ENCODE peak calls at places on chromosomes 11 and 22, in four cellular contexts. R is GM12878, T is K562, U is HepG2. Y is an unnamed sample.

GRCh38 chr22:23613193-23613973 is 18.7 kb downstream of the DRICH1 start:
- DNase-seq in U (peak; percentile 23), T (no peak), R (no peak), Y (no peak)

GRCh38 chr22:41619979-41620645 is 731 bp downstream of the DESI1 start:
- DNase-seq in U (peak; percentile 49), R (no peak), T (no peak), Y (peak; percentile 54)

GRCh38 chr11:122097419-122098001 is 18.5 kb downstream of the BLID start:
- DNase-seq in R (no peak), U (no peak), T (no peak), Y (no peak)

GRCh38 chr22:49079027-49079725 is 748.5 kb downstream of the BRD1 start:
- DNase-seq in U (no peak), R (no peak), T (no peak), Y (no peak)

GRCh38 chr11:26204110-26204509 is 127.8 kb upstream of the ANO3 start:
- DNase-seq in U (no peak), R (no peak), T (no peak), Y (no peak)

GRCh38 chr11:135027461-135027860 is 615.4 kb upstream of the B3GAT1 start:
- DNase-seq in R (no peak), T (peak; percentile 16), U (peak; percentile 12), Y (peak; percentile 70)

GRCh38 chr11:86990520-86990919 is 35.3 kb upstream of the FZD4 start:
- DNase-seq in R (no peak), U (peak; percentile 54), T (no peak), Y (no peak)

GRCh38 chr22:42947211-42947990 is 67.5 kb downstream of the PACSIN2 start:
- DNase-seq in T (no peak), U (peak; percentile 87), R (no peak), Y (no peak)

GRCh38 chr22:41902932-41903421 is 11.9 kb downstream of the SHISA8 start:
- DNase-seq in T (no peak), R (no peak), U (no peak), Y (no peak)

GRCh38 chr11:126339866-126340434 is 15.5 kb upstream of the ST3GAL4 start:
- DNase-seq in U (no peak), T (no peak), R (no peak), Y (no peak)

GRCh38 chr22:42754658-42755057 is 34.0 kb upstream of the A4GALT start:
- DNase-seq in R (no peak), U (peak; percentile 94), T (peak; percentile 42), Y (no peak)

GRCh38 chr11:80155412-80156017 is 714.7 kb upstream of the TENM4 start:
- DNase-seq in R (no peak), T (peak; percentile 31), U (peak; percentile 21), Y (no peak)

GRCh38 chr11:57131080-57131790 is 50.5 kb upstream of the LRRC55 start:
- DNase-seq in U (peak; percentile 5), T (peak; percentile 29), R (no peak), Y (peak; percentile 79)

GRCh38 chr22:44180706-44181032 is at the start of gene PARVG:
- DNase-seq in U (no peak), T (no peak), R (peak; percentile 57), Y (peak; percentile 52)

GRCh38 chr11:66070604-66071325 is 693 bp downstream of the PACS1 start:
- DNase-seq in U (no peak), T (peak; percentile 74), R (no peak), Y (peak; percentile 45)

GRCh38 chr11:114243461-114244372 is 52.5 kb upstream of the NNMT start:
- DNase-seq in T (peak; percentile 47), U (no peak), R (no peak), Y (no peak)

GRCh38 chr11:24664399-24664798 is 167.5 kb downstream of the LUZP2 start:
- DNase-seq in T (no peak), U (no peak), R (no peak), Y (no peak)

GRCh38 chr22:19756288-19757128 is 4.1 kb upstream of the TBX1 start:
- DNase-seq in T (peak; percentile 99), U (peak; percentile 35), R (no peak), Y (peak; percentile 70)

GRCh38 chr11:95584180-95584579 is 205.4 kb downstream of the FAM76B start:
- DNase-seq in R (no peak), T (no peak), U (no peak), Y (no peak)

GRCh38 chr22:27534720-27535125 is 266.8 kb downstream of the MN1 start:
- DNase-seq in U (peak; percentile 35), T (no peak), R (no peak), Y (no peak)

DNA sequence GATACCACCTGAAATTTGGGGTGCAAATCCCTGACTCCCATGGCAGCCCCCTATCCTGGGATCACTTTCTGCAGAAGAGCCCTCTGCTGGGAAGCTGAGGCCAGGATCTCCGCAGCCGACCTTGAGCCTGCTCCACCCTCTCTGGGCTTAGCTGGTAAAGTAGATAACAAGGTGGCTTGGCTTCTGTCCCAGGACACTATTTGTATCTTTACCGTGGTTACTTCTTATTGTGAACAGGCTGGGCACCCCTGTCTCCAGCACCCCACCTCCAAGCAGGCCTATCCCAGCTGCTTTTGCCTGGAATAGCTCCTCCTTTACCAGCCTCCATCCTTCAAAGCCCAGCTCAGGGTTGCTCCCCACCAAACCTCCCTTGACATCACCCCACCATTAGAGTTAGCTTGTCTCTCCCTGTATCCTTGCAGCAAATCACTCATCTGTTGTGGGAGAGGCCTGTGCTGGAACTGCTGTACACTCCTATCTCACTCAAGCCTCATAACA is 35.2 kb upstream of the P2RY2 start:
- DNase-seq in U (peak; percentile 47), R (no peak), T (peak; percentile 65), Y (no peak)
- TF ChIP-seq CBFB in U (no peak), R (no peak), T (no peak), Y (no peak)

DNA sequence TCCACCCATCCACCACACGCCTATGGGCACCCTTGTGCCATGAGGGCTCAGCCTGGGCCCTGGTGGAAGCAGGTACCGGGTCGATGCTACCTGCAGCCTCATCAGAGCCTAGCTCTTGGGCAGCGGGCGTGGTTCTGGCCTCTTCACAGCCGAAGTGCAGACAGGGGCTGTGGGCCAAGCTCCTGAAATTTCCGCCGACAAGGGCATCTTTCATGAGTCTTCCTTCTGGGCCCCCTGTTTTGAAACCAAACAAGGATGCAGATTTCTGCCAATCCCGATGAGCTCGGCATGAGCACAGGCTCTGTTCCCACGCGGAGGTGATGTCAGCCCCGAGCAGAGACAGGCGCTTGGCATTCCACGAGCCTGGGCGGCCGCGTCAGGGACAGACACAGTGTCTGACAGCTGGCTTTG is 22.6 kb upstream of the MGAT3 start:
- DNase-seq in U (no peak), T (no peak), R (no peak), Y (no peak)
- TF ChIP-seq CBFB in U (no peak), T (no peak), R (no peak), Y (no peak)

DNA sequence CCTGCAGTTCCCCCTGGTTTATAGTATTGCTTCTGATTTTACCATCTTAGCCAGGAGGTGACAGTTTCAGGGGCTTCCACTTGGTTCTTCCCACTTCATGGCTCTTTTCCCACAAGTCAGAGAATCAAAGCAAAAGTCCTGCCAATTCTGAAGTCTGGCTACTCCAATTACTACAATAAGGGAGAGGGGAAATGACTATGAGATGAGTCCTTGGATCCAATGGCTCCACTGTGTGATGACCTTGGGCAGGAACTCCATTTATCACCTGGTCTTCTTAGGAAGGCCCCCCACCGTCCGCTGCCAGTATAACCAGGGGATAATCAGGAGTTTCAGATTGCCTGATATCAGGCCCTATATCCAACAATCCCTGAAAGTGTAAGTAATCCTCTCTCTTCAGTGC is 31.6 kb upstream of the CCND1 start:
- DNase-seq in R (no peak), U (no peak), T (no peak), Y (no peak)
- TF ChIP-seq CBFB in R (no peak), U (no peak), T (no peak), Y (no peak)

DNA sequence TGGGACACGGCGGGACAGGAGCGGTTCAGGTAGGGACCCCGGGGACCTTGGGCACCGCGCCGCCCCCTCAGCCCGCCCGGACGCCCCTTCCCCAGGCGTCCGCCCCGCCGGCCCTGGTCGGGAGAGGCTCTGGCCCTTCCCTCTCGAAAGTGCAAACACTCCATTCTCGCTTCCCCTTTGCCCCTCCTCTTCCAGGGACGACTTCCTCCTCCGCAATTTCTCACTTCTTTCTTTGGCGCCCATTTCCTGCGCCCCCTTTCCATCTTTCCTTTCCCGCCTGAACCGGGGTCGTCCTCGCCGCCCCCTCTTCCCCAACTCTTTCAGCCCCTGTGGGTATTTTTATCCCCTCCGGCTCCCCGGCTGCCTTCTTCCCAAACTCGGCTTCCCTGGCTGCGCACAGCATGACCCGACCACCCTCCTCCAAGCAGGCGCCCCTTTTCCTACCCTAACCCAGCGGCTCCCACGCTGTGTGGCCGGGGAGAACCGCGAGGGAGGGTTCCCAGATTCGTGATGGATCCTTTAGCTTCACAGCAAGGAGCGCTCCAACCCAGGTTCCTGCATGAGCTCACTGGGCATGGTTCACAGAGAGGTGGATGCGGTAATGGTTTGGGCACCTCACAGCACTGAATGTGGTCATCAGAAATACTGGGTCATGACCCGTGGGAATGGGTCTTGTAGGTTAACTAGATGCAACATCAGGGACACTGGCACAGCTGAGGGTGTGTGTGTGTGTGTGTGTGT is 689 bp downstream of the RAB39A start:
- DNase-seq in R (no peak), T (no peak), U (no peak), Y (peak; percentile 18)
- TF ChIP-seq CBFB in R (no peak), T (no peak), U (no peak), Y (no peak)

GRCh38 chr11:129189646-129190045 is 2.5 kb downstream of the ARHGAP32 start:
- DNase-seq in U (no peak), T (no peak), R (no peak), Y (no peak)

GRCh38 chr11:129191649-129192048 is 476 bp downstream of the ARHGAP32 start:
- DNase-seq in T (no peak), R (no peak), U (no peak), Y (no peak)

GRCh38 chr11:129195682-129196081 is 3.6 kb upstream of the ARHGAP32 start:
- DNase-seq in R (no peak), T (no peak), U (no peak), Y (no peak)

GRCh38 chr11:129190087-129190486 is 2.0 kb downstream of the ARHGAP32 start:
- DNase-seq in R (no peak), U (no peak), T (no peak), Y (no peak)

DNA sequence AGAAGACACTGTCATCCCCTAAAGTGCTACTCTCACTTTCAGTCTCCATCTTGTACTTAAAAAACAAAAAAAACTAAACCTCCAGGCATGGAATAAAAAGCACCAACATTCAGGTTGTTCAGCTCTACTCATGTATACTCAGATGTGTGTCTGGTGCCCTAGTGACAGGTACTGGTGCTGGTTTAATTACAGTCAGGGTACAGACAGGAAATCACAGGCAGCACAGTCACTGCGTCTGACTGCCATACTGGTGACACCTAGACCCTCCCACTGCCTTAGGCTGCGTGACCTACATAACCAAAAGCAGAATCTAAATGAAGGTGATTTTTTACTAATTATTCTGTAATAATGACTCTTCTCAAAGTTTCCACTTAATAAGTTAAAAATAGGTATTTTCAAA is at the start of gene ARHGAP32:
- DNase-seq in R (no peak), U (no peak), T (no peak), Y (no peak)
- TF ChIP-seq CBFB in R (no peak), U (no peak), T (no peak), Y (no peak)

GRCh38 chr11:30710216-30710615 is 124.1 kb upstream of the MPPED2 start:
- DNase-seq in R (no peak), T (no peak), U (no peak), Y (no peak)

DNA sequence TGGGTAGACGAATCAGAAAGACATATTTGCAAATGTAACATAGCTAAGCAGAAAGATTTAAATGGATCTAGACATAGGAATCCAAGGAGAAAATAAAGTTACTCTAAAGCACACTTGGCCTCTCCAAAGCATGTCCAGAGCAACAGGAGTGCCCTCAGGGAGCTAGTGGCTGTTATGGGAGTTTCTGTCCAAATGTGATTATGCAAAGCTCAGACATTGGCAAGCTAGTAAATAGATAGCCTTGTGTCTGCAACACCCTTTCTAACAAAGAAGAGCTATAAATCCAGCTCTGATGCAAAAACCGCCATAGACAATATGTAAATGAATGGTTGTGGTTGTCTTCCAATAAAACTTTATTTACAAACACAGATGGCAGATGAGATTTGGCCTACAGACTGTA is 120.1 kb upstream of the MPPED2 start:
- DNase-seq in R (no peak), U (no peak), T (no peak), Y (no peak)
- TF ChIP-seq CBFB in R (no peak), U (no peak), T (no peak), Y (no peak)